ENCODE peak calls at places on chromosomes 4 and X, in seven cellular contexts. A, Y, U, P, V, M and I are unnamed samples.

GRCh38 chrX:17587352-17587751 is 149.9 kb upstream of the SCML1 start:
- DNase-seq in A (no peak), U (no peak), M (no peak), Y (no peak), P (no peak), V (no peak), I (no peak)

GRCh38 chr4:123671633-123672404 is 275.2 kb downstream of the SPRY1 start:
- DNase-seq in M (no peak), P (peak; percentile 82), U (no peak), A (peak; percentile 51), V (no peak), Y (no peak), I (no peak)

GRCh38 chr4:163913571-163913970 is 419.1 kb downstream of the TMA16 start:
- DNase-seq in V (no peak), M (no peak), P (no peak), U (no peak), A (no peak), Y (no peak), I (no peak)

GRCh38 chrX:42996861-42997260 is 218.9 kb upstream of the PPP1R2C start:
- DNase-seq in U (no peak), Y (no peak), V (no peak), A (no peak), M (no peak), P (no peak), I (no peak)

GRCh38 chr4:38152305-38152704 is 192.1 kb downstream of the PTTG2 start:
- DNase-seq in M (no peak), U (no peak), V (no peak), A (no peak), Y (no peak), P (no peak), I (no peak)

GRCh38 chr4:19945979-19946380 is 305.7 kb upstream of the SLIT2 start:
- DNase-seq in M (no peak), V (no peak), A (no peak), P (no peak), U (no peak), Y (no peak), I (no peak)

GRCh38 chr4:91025240-91026173 is 898.3 kb downstream of the CCSER1 start:
- DNase-seq in P (no peak), A (no peak), V (no peak), U (no peak), M (no peak), Y (no peak), I (no peak)

GRCh38 chr4:184748251-184748652 is 14.4 kb upstream of the CENPU start:
- DNase-seq in P (no peak), U (peak; percentile 68), M (peak; percentile 74), Y (no peak), V (peak; percentile 79), A (no peak), I (no peak)

GRCh38 chr4:146368209-146368608 is 153.5 kb downstream of the SLC10A7 start:
- DNase-seq in U (no peak), M (no peak), P (no peak), V (no peak), A (no peak), Y (peak; percentile 82), I (no peak)

GRCh38 chr4:108130955-108131354 is 37.8 kb downstream of the LEF1 start:
- DNase-seq in M (no peak), Y (no peak), U (no peak), P (no peak), A (no peak), V (no peak), I (no peak)

GRCh38 chrX:30875957-30876356 is 13.1 kb downstream of the TAB3 start:
- DNase-seq in V (no peak), M (no peak), Y (no peak), U (no peak), P (no peak), A (no peak), I (no peak)

GRCh38 chrX:117936162-117936561 is 180.4 kb downstream of the KLHL13 start:
- DNase-seq in U (no peak), P (no peak), M (no peak), A (no peak), Y (no peak), V (no peak), I (no peak)

GRCh38 chrX:18871161-18871880 is 112.6 kb downstream of the PHKA2 start:
- DNase-seq in U (no peak), M (no peak), Y (no peak), V (no peak), P (no peak), A (no peak), I (no peak)

GRCh38 chrX:153723351-153724251 is 586 bp downstream of the BCAP31 start:
- DNase-seq in V (peak; percentile 66), M (peak; percentile 65), U (peak; percentile 65), P (peak; percentile 54), Y (peak; percentile 56), A (peak; percentile 73), I (no peak)

GRCh38 chr4:128393111-128393704 is 105.6 kb upstream of the PGRMC2 start:
- DNase-seq in A (no peak), M (no peak), V (no peak), Y (peak; percentile 82), U (no peak), P (peak; percentile 81), I (no peak)

GRCh38 chr4:151669990-151670389 is 90.8 kb downstream of the GATB start:
- DNase-seq in P (no peak), M (no peak), V (no peak), Y (no peak), U (no peak), A (no peak), I (no peak)

GRCh38 chr4:23737571-23737970 is 152.3 kb downstream of the PPARGC1A start:
- DNase-seq in U (no peak), V (no peak), P (no peak), M (no peak), A (no peak), Y (no peak), I (no peak)

GRCh38 chr4:81839347-81840042 is 367.8 kb upstream of the RASGEF1B start:
- DNase-seq in M (no peak), V (no peak), A (peak; percentile 33), Y (no peak), P (no peak), U (no peak), I (no peak)

GRCh38 chr4:103091601-103092223 is 7.9 kb downstream of the BDH2 start:
- DNase-seq in U (no peak), V (no peak), M (peak; percentile 56), P (peak; percentile 87), A (peak; percentile 61), Y (peak; percentile 59), I (no peak)

GRCh38 chrX:55742649-55743048 is 25.1 kb downstream of the RRAGB start:
- DNase-seq in V (no peak), Y (no peak), P (no peak), A (no peak), M (no peak), U (no peak), I (no peak)

GRCh38 chr4:21887481-21887880 is 61.1 kb downstream of the KCNIP4 start:
- DNase-seq in V (no peak), P (no peak), M (no peak), A (no peak), Y (no peak), U (no peak), I (no peak)

GRCh38 chrX:13381514-13381913 is 61.7 kb upstream of the ATXN3L start:
- DNase-seq in A (no peak), M (no peak), Y (no peak), U (no peak), V (no peak), P (no peak), I (no peak)

GRCh38 chr4:169492436-169493163 is 119.8 kb downstream of the NEK1 start:
- DNase-seq in P (peak; percentile 43), V (no peak), Y (peak; percentile 32), A (peak; percentile 43), M (peak; percentile 57), U (no peak), I (no peak)

GRCh38 chr4:151604238-151604637 is 156.6 kb downstream of the GATB start:
- DNase-seq in M (no peak), Y (no peak), V (no peak), P (peak; percentile 43), A (no peak), U (no peak), I (no peak)

GRCh38 chrX:23436875-23437274 is 102.2 kb downstream of the PTCHD1 start:
- DNase-seq in A (no peak), V (no peak), M (no peak), P (no peak), U (no peak), Y (no peak), I (no peak)

GRCh38 chrX:23434356-23434884 is 99.8 kb downstream of the PTCHD1 start:
- DNase-seq in U (peak; percentile 65), Y (no peak), P (no peak), V (peak; percentile 84), A (no peak), M (no peak), I (peak; percentile 82)

GRCh38 chrX:23435108-23435507 is 100.5 kb downstream of the PTCHD1 start:
- DNase-seq in Y (no peak), U (no peak), M (no peak), A (no peak), V (no peak), P (no peak), I (no peak)

GRCh38 chrX:23435575-23435974 is 100.9 kb downstream of the PTCHD1 start:
- DNase-seq in M (no peak), A (no peak), P (no peak), U (no peak), Y (no peak), V (no peak), I (no peak)
- TF ChIP-seq CTCF in M (no peak), A (no peak), P (no peak), U (no peak), Y (no peak), V (no peak), I (no peak)

GRCh38 chrX:81238166-81238565 is 36.3 kb downstream of the SH3BGRL start:
- DNase-seq in M (no peak), Y (no peak), A (no peak), P (no peak), U (no peak), V (no peak), I (no peak)
- TF ChIP-seq CTCF in M (no peak), Y (no peak), A (no peak), P (no peak), U (no peak), V (no peak), I (no peak)

GRCh38 chrX:135295238-135295943 is 13.9 kb upstream of the ETDC start:
- DNase-seq in A (peak; percentile 81), M (no peak), V (peak; percentile 72), P (peak; percentile 79), U (peak; percentile 65), Y (peak; percentile 55), I (no peak)
- TF ChIP-seq CTCF in A (no peak), M (no peak), V (peak; percentile 8), P (no peak), U (no peak), Y (peak; percentile 43), I (no peak)

GRCh38 chr4:96166806-96167205 is 326.9 kb downstream of the PDHA2 start:
- DNase-seq in A (no peak), Y (no peak), V (no peak), M (no peak), P (no peak), U (no peak), I (no peak)

GRCh38 chr4:96175871-96176270 is 336.0 kb downstream of the PDHA2 start:
- DNase-seq in Y (no peak), A (no peak), V (no peak), P (no peak), M (no peak), U (no peak), I (no peak)

GRCh38 chr4:96164814-96165351 is 325.0 kb downstream of the PDHA2 start:
- DNase-seq in Y (no peak), V (no peak), P (no peak), M (no peak), A (no peak), U (no peak), I (no peak)

GRCh38 chr4:96170198-96170597 is 330.3 kb downstream of the PDHA2 start:
- DNase-seq in Y (no peak), M (peak; percentile 8), U (no peak), P (no peak), A (no peak), V (no peak), I (no peak)
- TF ChIP-seq CTCF in Y (no peak), M (no peak), U (no peak), P (peak; percentile 9), A (no peak), V (no peak), I (no peak)